ENCODE peak calls at places on chromosomes 6 and 20, in seven cellular contexts. X, C, U, Q, W, V and L are unnamed samples. For H3K36me3, the result is how much of the 10 kb centered on the place peaks cover.

GRCh38 chr6:101281266-101281665 is 112.2 kb upstream of the GRIK2 start:
- DNase-seq in X (peak), W (no peak), U (no peak), C (no peak), V (no peak), Q (no peak), L (no peak)

GRCh38 chr20:44651507-44652373 is at the start of gene ADA:
- DNase-seq in U (peak), X (peak), Q (peak), W (peak), C (peak), V (peak), L (peak)

GRCh38 chr6:139882234-139882633 is 507.8 kb upstream of the CITED2 start:
- DNase-seq in C (no peak), W (no peak), X (no peak), U (peak), V (peak), Q (no peak), L (no peak)

GRCh38 chr20:15700147-15700765 is 873.0 kb downstream of the KIF16B start:
- DNase-seq in Q (no peak), C (no peak), V (no peak), W (no peak), X (no peak), U (peak), L (no peak)

GRCh38 chr6:7732219-7732618 is 6.3 kb downstream of the BMP6 start:
- DNase-seq in Q (no peak), W (no peak), X (no peak), V (no peak), C (no peak), U (peak), L (no peak)

GRCh38 chr6:73491371-73491770 is 29.5 kb downstream of the EEF1A1 start:
- DNase-seq in X (no peak), Q (no peak), W (no peak), V (peak), U (no peak), C (no peak), L (no peak)

GRCh38 chr20:2381303-2381702 is 602 bp downstream of the TGM6 start:
- DNase-seq in X (no peak), V (no peak), C (no peak), W (no peak), Q (no peak), U (no peak), L (no peak)

GRCh38 chr6:160421854-160422253 is 73.7 kb downstream of the SLC22A3 start:
- DNase-seq in X (no peak), W (peak), V (no peak), U (no peak), Q (no peak), C (no peak), L (peak)

GRCh38 chr20:22684763-22685443 is 100.5 kb upstream of the FOXA2 start:
- DNase-seq in U (peak), V (no peak), X (no peak), C (no peak), W (no peak), Q (no peak), L (no peak)

GRCh38 chr20:58531063-58531462 is 15.9 kb upstream of the APCDD1L start:
- DNase-seq in V (no peak), U (no peak), C (no peak), W (no peak), X (no peak), Q (no peak), L (no peak)

GRCh38 chr6:50807035-50807434 is 11.6 kb upstream of the TFAP2B start:
- DNase-seq in C (no peak), Q (no peak), U (no peak), V (no peak), W (no peak), X (no peak), L (no peak)

GRCh38 chr20:18513208-18513607 is 5.5 kb downstream of the SEC23B start:
- DNase-seq in C (no peak), U (no peak), X (no peak), W (no peak), V (no peak), Q (no peak), L (no peak)

GRCh38 chr6:16576391-16577368 is 184.6 kb downstream of the ATXN1 start:
- DNase-seq in V (no peak), C (no peak), X (no peak), Q (no peak), W (no peak), U (no peak), L (no peak)

GRCh38 chr6:20661721-20662120 is 127.5 kb downstream of the CDKAL1 start:
- DNase-seq in C (no peak), X (no peak), W (no peak), V (peak), Q (no peak), U (peak), L (no peak)

GRCh38 chr6:52538921-52539354 is 37.9 kb downstream of the TRAM2 start:
- DNase-seq in V (peak), Q (no peak), U (no peak), W (no peak), X (no peak), C (no peak), L (no peak)

GRCh38 chr6:164124986-164125385 is 710.5 kb downstream of the QKI start:
- DNase-seq in X (no peak), U (no peak), W (no peak), C (no peak), V (no peak), Q (no peak), L (no peak)

GRCh38 chr6:105152865-105153264 is 26.9 kb downstream of the POPDC3 start:
- DNase-seq in W (no peak), C (no peak), V (no peak), X (no peak), U (no peak), Q (no peak), L (no peak)

GRCh38 chr6:37988131-37988530 is 168.6 kb downstream of the ZFAND3 start:
- DNase-seq in C (no peak), V (peak), U (no peak), Q (no peak), X (no peak), W (no peak), L (no peak)

GRCh38 chr6:31462964-31463940 is 34.7 kb upstream of the MICB start:
- DNase-seq in W (peak), Q (peak), C (peak), V (peak), X (peak), U (peak), L (peak)

GRCh38 chr20:53162251-53162835 is 190.2 kb downstream of the TSHZ2 start:
- DNase-seq in Q (no peak), U (peak), X (peak), W (no peak), C (peak), V (peak), L (peak)

GRCh38 chr6:80541186-80541585 is 434.7 kb downstream of the BCKDHB start:
- DNase-seq in C (no peak), U (no peak), V (peak), W (no peak), X (no peak), Q (no peak), L (no peak)

GRCh38 chr20:48771542-48771941 is 56.3 kb downstream of the PREX1 start:
- DNase-seq in Q (no peak), X (no peak), C (no peak), U (no peak), W (no peak), V (no peak), L (no peak)

GRCh38 chr20:25725639-25726038 is 29.0 kb upstream of the ZNF337 start:
- DNase-seq in U (no peak), C (no peak), V (no peak), W (no peak), Q (no peak), X (no peak), L (no peak)

GRCh38 chr6:92267335-92267734 is 1152.0 kb downstream of the EPHA7 start:
- DNase-seq in C (no peak), X (no peak), W (no peak), U (no peak), Q (no peak), V (no peak), L (no peak)

GRCh38 chr6:170096191-170096802 is 194.6 kb downstream of the DLL1 start:
- DNase-seq in C (no peak), W (peak), U (no peak), V (no peak), Q (no peak), X (no peak), L (peak)

GRCh38 chr6:72651191-72651590 is 29.3 kb downstream of the KCNQ5 start:
- DNase-seq in Q (no peak), V (no peak), C (no peak), U (no peak), W (no peak), X (no peak), L (no peak)

GRCh38 chr20:6562111-6562510 is 205.4 kb upstream of the BMP2 start:
- DNase-seq in V (peak), X (peak), Q (no peak), U (no peak), C (no peak), W (no peak), L (no peak)

GRCh38 chr6:14784596-14785360 is 461.1 kb upstream of the JARID2 start:
- DNase-seq in U (peak), X (peak), Q (no peak), W (no peak), V (no peak), C (no peak), L (no peak)

GRCh38 chr6:4577406-4577805 is 198.8 kb upstream of the CDYL start:
- DNase-seq in W (no peak), X (peak), C (no peak), Q (no peak), U (no peak), V (peak), L (no peak)

GRCh38 chr6:63941747-63942470 is 306.3 kb downstream of the PHF3 start:
- DNase-seq in Q (no peak), V (no peak), X (peak), W (no peak), C (no peak), U (no peak), L (no peak)

GRCh38 chr6:34795836-34796425 is 4.0 kb downstream of the BLTP3A start:
- DNase-seq in U (no peak), C (no peak), X (peak), V (peak), W (no peak), Q (no peak), L (no peak)

GRCh38 chr6:148846778-148847761 is 100.2 kb downstream of the UST start:
- DNase-seq in C (no peak), U (no peak), W (no peak), Q (no peak), X (no peak), V (peak), L (no peak)

GRCh38 chr6:143958839-143959399 is 49.1 kb downstream of the PLAGL1 start:
- DNase-seq in X (no peak), Q (no peak), C (peak), V (no peak), W (no peak), U (peak), L (no peak)

GRCh38 chr20:61994546-61994945 is 71.1 kb downstream of the TAF4 start:
- DNase-seq in W (no peak), X (no peak), U (no peak), C (no peak), V (no peak), Q (no peak), L (no peak)

GRCh38 chr20:61997891-61998290 is 67.8 kb downstream of the TAF4 start:
- DNase-seq in U (no peak), X (no peak), Q (no peak), C (no peak), W (no peak), V (no peak), L (no peak)

GRCh38 chr20:61997372-61997771 is 68.3 kb downstream of the TAF4 start:
- DNase-seq in C (no peak), V (no peak), U (no peak), Q (no peak), X (no peak), W (no peak), L (no peak)

GRCh38 chr20:62001178-62001715 is 64.4 kb downstream of the TAF4 start:
- DNase-seq in C (no peak), V (no peak), U (no peak), W (no peak), X (no peak), Q (no peak), L (no peak)

DNA sequence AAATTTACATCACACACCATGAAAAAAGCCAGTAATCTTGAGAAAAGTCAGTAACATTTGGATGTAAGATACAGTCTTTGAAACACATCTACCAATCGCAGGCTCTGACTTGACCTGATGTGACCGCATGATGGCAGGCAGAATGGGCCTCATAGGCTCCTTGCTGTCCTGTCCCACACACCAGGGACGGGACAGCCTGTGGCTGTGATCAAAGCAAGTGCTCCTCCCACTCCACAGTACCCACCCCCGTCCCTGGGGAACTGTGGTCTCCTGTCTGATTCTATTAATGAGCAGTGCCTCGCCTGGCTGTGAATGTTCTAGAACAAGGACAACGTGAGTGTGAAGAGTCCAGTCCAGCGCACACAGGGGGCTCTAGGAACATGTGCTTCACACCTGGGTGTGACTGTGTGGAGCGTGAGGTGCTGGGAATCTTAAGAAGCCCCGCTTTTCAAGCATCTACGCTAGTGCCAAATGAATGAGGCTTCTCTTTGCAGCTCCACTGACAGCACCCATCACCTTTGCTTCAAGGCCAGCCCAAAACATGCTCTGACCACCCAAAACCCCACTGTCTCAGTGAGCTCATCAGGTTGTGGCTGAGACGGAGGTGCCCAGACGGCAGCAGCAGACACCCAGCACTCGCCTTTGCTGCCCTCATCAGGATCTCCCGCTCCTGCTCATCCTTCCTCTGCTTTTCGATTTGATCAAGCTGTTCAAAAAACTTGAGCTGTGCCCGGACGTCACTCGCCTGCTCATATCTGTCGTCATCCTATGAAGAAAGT is 67.1 kb downstream of the TAF4 start:
- DNase-seq in U (no peak), Q (no peak), C (no peak), W (no peak), V (no peak), X (no peak), L (no peak)
- H3K36me3 ChIP-seq in U (under half), Q (under half), C (half or more), W (half or more), V (half or more), X (under half), L (under half)

DNA sequence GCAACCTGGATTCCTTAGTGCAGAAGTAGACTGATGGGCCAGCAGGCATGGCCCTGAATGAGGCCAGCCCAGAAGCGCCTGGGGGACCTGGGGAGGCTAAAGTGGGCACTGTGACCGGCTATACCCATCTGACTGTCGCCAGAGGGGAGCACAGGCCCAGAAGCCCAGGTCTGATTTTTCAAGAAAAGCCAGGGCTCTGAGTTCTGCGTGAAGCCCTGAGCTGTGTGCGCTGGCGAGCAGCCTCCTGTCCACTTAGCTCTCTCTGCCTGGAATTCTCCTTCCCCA is 111.7 kb downstream of the SULF2 start:
- DNase-seq in V (no peak), X (no peak), W (no peak), Q (no peak), C (no peak), U (no peak), L (peak)
- TF ChIP-seq CTCF in V (no peak), X (no peak), W (no peak), Q (no peak), C (no peak), U (no peak), L (no peak)

GRCh38 chr6:23301546-23301945 is 732.2 kb downstream of the HDGFL1 start:
- DNase-seq in C (no peak), W (no peak), U (no peak), Q (no peak), X (no peak), V (peak), L (no peak)
- H3K4me3 ChIP-seq in C (no peak), W (no peak), U (no peak), Q (no peak), X (no peak), V (no peak), L (no peak)

GRCh38 chr20:46120136-46120535 is 2.0 kb downstream of the CD40 start:
- DNase-seq in C (no peak), X (no peak), U (no peak), V (no peak), Q (no peak), W (no peak), L (no peak)
- H3K36me3 ChIP-seq in C (under half), X (under half), U (under half), V (under half), Q (under half), W (under half), L (under half)

GRCh38 chr6:96522469-96523009 is 933 bp downstream of the UFL1 start:
- DNase-seq in W (no peak), U (no peak), X (peak), V (peak), C (peak), Q (no peak), L (no peak)

GRCh38 chr6:96520039-96520850 is 1.4 kb upstream of the UFL1 start:
- DNase-seq in V (peak), C (no peak), X (peak), W (no peak), Q (no peak), U (peak), L (no peak)

GRCh38 chr6:96520851-96521115 is 823 bp upstream of the UFL1 start:
- DNase-seq in Q (no peak), C (no peak), U (no peak), W (no peak), X (peak), V (no peak), L (no peak)

GRCh38 chr6:96521267-96521624 is 360 bp upstream of the UFL1 start:
- DNase-seq in Q (no peak), U (no peak), X (no peak), C (no peak), W (no peak), V (no peak), L (no peak)

GRCh38 chr6:96521625-96522468 is at the start of gene UFL1:
- DNase-seq in W (peak), C (peak), V (peak), X (peak), Q (peak), U (peak), L (peak)
- TF ChIP-seq CTCF in W (no peak), C (no peak), V (no peak), X (no peak), Q (no peak), U (no peak), L (no peak)